ENCODE peak calls at places on chromosomes 13 and 19, in six cellular contexts. N, C, V, L, X and P are unnamed samples.

GRCh38 chr19:19074172-19074905 is 10.5 kb downstream of the SLC25A42 start:
- DNase-seq in X (no peak), N (no peak), V (no peak), C (no peak), L (no peak), P (no peak)

GRCh38 chr13:37109080-37109678 is 3.7 kb upstream of the CSNK1A1L start:
- DNase-seq in N (peak), V (no peak), C (peak), L (peak), X (no peak), P (peak)

GRCh38 chr19:3397266-3398022 is 31.1 kb downstream of the NFIC start:
- DNase-seq in L (peak), N (no peak), C (no peak), X (peak), V (peak), P (no peak)

GRCh38 chr19:45492627-45493470 is 4.0 kb downstream of the RTN2 start:
- DNase-seq in C (peak), V (peak), L (peak), N (no peak), X (peak), P (peak)

GRCh38 chr13:24254151-24254810 is 55.1 kb upstream of the C1QTNF9 start:
- DNase-seq in X (no peak), C (no peak), N (no peak), V (no peak), L (peak), P (peak)

GRCh38 chr19:33577947-33578346 is 43.8 kb upstream of the CHST8 start:
- DNase-seq in L (no peak), N (no peak), C (no peak), V (no peak), X (no peak), P (no peak)

GRCh38 chr13:28248080-28248479 is 109.7 kb downstream of the PAN3 start:
- DNase-seq in N (no peak), L (no peak), X (no peak), V (no peak), C (no peak), P (no peak)

GRCh38 chr13:95343944-95344343 is 42.7 kb upstream of the ABCC4 start:
- DNase-seq in C (no peak), X (no peak), N (no peak), L (no peak), V (no peak), P (no peak)

GRCh38 chr13:105353654-105354053 is 1181.8 kb downstream of the EFNB2 start:
- DNase-seq in L (no peak), V (no peak), C (no peak), N (no peak), X (no peak), P (no peak)

GRCh38 chr13:23510979-23511735 is 59.1 kb upstream of the TNFRSF19 start:
- DNase-seq in N (no peak), C (peak), V (no peak), L (peak), X (no peak), P (no peak)

GRCh38 chr19:35107541-35107939 is 8.1 kb upstream of the FXYD3 start:
- DNase-seq in L (no peak), V (no peak), N (no peak), X (no peak), C (no peak), P (no peak)

GRCh38 chr19:18029617-18030338 is 21.8 kb downstream of the ARRDC2 start:
- DNase-seq in X (no peak), L (peak), N (no peak), C (peak), V (no peak), P (no peak)

GRCh38 chr13:34657716-34658115 is 284.4 kb upstream of the NBEA start:
- DNase-seq in N (no peak), L (peak), C (peak), V (no peak), X (no peak), P (no peak)

GRCh38 chr19:375395-376110 is 31.0 kb upstream of the MIER2 start:
- DNase-seq in L (no peak), N (no peak), C (no peak), X (no peak), V (no peak), P (no peak)

GRCh38 chr13:52599037-52599852 is 43.0 kb upstream of the HNRNPA1L2 start:
- DNase-seq in V (no peak), N (no peak), C (peak), L (no peak), X (no peak), P (no peak)

GRCh38 chr13:114049026-114049425 is 75.2 kb upstream of the C13orf46 start:
- DNase-seq in V (no peak), L (no peak), N (no peak), X (no peak), C (no peak), P (no peak)

GRCh38 chr13:22235285-22235949 is 564.5 kb downstream of the FGF9 start:
- DNase-seq in V (peak), N (no peak), L (no peak), C (peak), X (no peak), P (no peak)

GRCh38 chr13:53198017-53198416 is 169.4 kb downstream of the OLFM4 start:
- DNase-seq in X (no peak), L (no peak), V (no peak), N (no peak), C (no peak), P (no peak)

GRCh38 chr13:94315188-94315587 is 164.3 kb downstream of the DCT start:
- DNase-seq in L (no peak), V (no peak), N (no peak), C (no peak), X (no peak), P (no peak)

GRCh38 chr13:98297043-98297442 is 120.0 kb upstream of the RNF113B start:
- DNase-seq in N (no peak), C (no peak), L (no peak), V (no peak), X (no peak), P (no peak)

GRCh38 chr13:113860579-113861432 is 3.1 kb downstream of the GAS6 start:
- DNase-seq in V (peak), C (no peak), X (peak), L (no peak), N (no peak), P (no peak)

GRCh38 chr13:40648841-40649240 is 17.6 kb downstream of the FOXO1 start:
- DNase-seq in V (no peak), L (no peak), X (no peak), N (no peak), C (no peak), P (no peak)

GRCh38 chr13:114005206-114005720 is 31.4 kb upstream of the C13orf46 start:
- DNase-seq in L (no peak), X (no peak), V (no peak), C (no peak), N (no peak), P (no peak)

GRCh38 chr13:114077938-114078335 is 54.5 kb downstream of the RASA3 start:
- DNase-seq in N (no peak), X (no peak), L (peak), V (no peak), C (peak), P (no peak)

GRCh38 chr13:49497272-49497671 is 1.5 kb downstream of the PHF11 start:
- DNase-seq in L (no peak), X (no peak), C (no peak), N (no peak), V (no peak), P (peak)

GRCh38 chr13:109297628-109298027 is 488.8 kb downstream of the IRS2 start:
- DNase-seq in C (peak), N (no peak), X (no peak), L (peak), V (no peak), P (no peak)

GRCh38 chr19:3249408-3249807 is 24.9 kb downstream of the CELF5 start:
- DNase-seq in N (no peak), L (no peak), V (peak), C (no peak), X (peak), P (no peak)

GRCh38 chr19:35468637-35469036 is 20.6 kb downstream of the FFAR2 start:
- DNase-seq in C (no peak), L (peak), X (no peak), V (peak), N (no peak), P (no peak)

GRCh38 chr19:22144394-22144793 is 52.4 kb downstream of the ZNF676 start:
- DNase-seq in V (no peak), C (peak), L (peak), N (peak), X (peak), P (no peak)

GRCh38 chr19:14475251-14476073 is at the start of gene PTGER1:
- DNase-seq in X (peak), L (peak), N (no peak), V (peak), C (peak), P (peak)

GRCh38 chr19:30722801-30723200 is 350.6 kb downstream of the ZNF536 start:
- DNase-seq in X (no peak), C (no peak), V (no peak), N (no peak), L (no peak), P (no peak)

DNA sequence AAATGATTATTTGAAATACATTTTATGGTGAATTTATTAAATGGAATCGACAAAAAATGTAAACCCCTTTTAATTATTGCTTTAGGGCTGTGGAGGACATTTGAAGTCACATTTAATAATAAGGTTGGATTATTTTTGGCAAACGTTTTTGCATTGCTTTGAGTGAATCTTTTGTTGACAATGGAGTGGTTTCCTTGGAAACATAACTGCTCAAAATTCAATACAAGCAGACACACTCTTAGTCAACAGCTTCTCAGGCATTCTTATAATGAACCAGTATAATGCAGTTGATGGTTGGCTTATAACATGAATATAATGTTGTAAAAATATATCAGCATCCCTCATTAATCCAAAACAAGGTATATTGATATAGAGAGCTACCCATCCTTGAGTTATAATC is 104.6 kb downstream of the DCLK1 start:
- DNase-seq in C (no peak), V (no peak), X (no peak), N (no peak), L (no peak), P (no peak)
- H3K14ac ChIP-seq in C (no peak), V (no peak), X (no peak), N (no peak), L (no peak), P (no peak)

GRCh38 chr13:85313761-85314503 is 485.3 kb downstream of the SLITRK6 start:
- DNase-seq in C (peak), X (no peak), N (no peak), L (peak), V (no peak), P (peak)

GRCh38 chr13:85312071-85312470 is 487.1 kb downstream of the SLITRK6 start:
- DNase-seq in L (peak), N (no peak), C (no peak), V (no peak), X (no peak), P (no peak)

GRCh38 chr13:85314686-85315085 is 484.5 kb downstream of the SLITRK6 start:
- DNase-seq in N (peak), V (no peak), C (no peak), X (no peak), L (no peak), P (no peak)

GRCh38 chr13:85317781-85318180 is 481.4 kb downstream of the SLITRK6 start:
- DNase-seq in X (no peak), V (no peak), C (no peak), N (no peak), L (no peak), P (no peak)

GRCh38 chr13:85316501-85316900 is 482.7 kb downstream of the SLITRK6 start:
- DNase-seq in V (no peak), N (no peak), L (no peak), C (no peak), X (no peak), P (no peak)
- H3K14ac ChIP-seq in V (no peak), N (no peak), L (no peak), C (no peak), X (no peak), P (no peak)

DNA sequence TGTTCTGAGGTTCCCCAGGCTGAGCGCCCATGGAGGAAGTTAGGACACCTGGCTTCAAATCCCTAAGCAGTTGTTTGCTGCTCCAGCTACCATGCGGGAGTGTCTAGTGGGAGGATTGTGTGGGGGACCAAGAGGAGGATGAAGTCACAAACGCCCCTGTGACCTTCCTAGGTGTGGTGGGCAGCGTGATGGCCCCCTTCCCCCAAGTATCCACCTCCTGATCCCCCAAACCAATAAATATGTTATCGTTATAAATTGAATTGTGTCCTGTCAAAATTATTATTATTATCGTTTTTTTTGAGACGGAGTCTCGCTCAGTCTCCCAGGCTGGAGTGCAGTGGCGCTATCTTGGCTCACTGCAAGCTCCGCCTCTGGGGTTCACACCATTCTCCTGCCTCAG is at the start of gene SLC25A41:
- DNase-seq in N (no peak), X (no peak), L (no peak), V (no peak), C (no peak), P (no peak)
- H3K14ac ChIP-seq in N (no peak), X (no peak), L (no peak), V (no peak), C (no peak), P (no peak)

GRCh38 chr13:32687275-32687674 is 101.0 kb downstream of the PDS5B start:
- DNase-seq in V (no peak), L (no peak), C (no peak), X (no peak), N (no peak), P (no peak)
- H3K14ac ChIP-seq in V (no peak), L (no peak), C (no peak), X (no peak), N (no peak), P (no peak)

DNA sequence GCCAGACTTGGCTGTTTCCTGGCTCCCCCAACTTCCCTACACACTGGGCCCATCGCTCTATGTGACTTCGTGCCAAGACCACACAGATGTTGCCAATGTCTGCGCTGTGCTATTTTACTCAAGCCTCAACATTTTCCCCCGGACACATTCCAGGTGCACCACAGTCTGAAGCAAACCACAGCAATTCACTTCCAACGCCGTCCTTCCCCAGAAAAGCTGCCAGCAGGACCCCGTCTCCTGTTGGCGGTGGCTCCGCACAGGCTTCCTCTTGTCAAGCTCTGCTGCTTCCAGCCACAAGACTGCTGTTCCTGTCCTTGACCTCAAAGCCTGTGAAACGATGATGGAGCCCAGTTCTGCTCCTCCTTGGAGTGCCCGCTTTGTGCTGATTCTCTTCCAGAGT is 100.7 kb downstream of the CRYL1 start:
- DNase-seq in L (no peak), X (no peak), C (no peak), N (no peak), V (no peak), P (no peak)
- H3K14ac ChIP-seq in L (peak), X (no peak), C (no peak), N (no peak), V (no peak), P (no peak)

DNA sequence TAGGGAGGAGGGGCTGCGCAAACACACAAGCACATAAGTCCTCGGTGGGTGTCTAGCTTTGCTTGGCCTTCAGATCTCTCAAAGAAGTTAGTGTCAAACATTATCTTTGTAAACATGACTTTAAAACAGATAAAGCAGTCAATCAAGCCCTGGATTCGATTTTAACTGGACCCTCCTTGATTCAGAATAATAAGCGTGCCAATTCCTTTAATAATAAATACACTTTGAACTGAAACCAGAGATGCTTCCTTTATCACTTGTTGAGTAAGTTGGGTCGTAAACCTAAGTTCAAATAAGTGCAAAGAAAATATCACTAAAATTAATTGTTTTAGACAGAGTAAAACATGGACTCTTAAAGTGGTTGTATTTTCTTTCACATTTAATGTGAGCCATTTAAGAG is 30.9 kb downstream of the POU4F1 start:
- DNase-seq in V (no peak), X (no peak), C (no peak), N (no peak), L (no peak), P (no peak)
- H3K14ac ChIP-seq in V (no peak), X (no peak), C (no peak), N (no peak), L (no peak), P (no peak)

GRCh38 chr13:39417643-39418042 is 185.3 kb downstream of the LHFPL6 start:
- DNase-seq in C (peak), N (peak), X (peak), L (peak), V (peak), P (peak)
- H3K14ac ChIP-seq in C (peak), N (no peak), X (no peak), L (no peak), V (no peak), P (no peak)

GRCh38 chr19:50532952-50533351 is 19.2 kb upstream of the ASPDH start:
- DNase-seq in N (no peak), V (no peak), L (no peak), X (no peak), C (no peak), P (no peak)
- H3K14ac ChIP-seq in N (no peak), V (no peak), L (no peak), X (no peak), C (no peak), P (no peak)

DNA sequence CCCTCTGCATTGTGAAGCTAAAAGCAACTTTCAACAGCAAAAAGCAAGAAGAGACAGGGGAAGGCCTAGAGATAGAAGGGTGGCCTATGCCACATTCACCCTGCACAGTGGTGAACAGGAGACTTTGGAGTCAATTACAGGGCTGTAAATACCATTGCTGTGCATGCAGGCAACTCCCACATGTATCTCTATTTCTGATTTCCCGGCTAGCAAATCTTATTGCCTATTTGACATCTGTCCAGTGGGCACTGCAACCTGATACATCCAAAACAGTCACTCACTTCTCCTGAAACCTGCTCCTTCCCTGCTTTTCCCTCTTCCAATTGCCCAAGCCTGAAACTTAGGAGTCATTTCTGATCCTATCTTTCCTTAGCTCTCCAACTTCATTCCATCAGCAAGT is 13.4 kb downstream of the RUBCNL start:
- DNase-seq in V (no peak), N (no peak), L (no peak), C (no peak), X (no peak), P (no peak)
- H3K14ac ChIP-seq in V (no peak), N (no peak), L (no peak), C (no peak), X (no peak), P (no peak)

DNA sequence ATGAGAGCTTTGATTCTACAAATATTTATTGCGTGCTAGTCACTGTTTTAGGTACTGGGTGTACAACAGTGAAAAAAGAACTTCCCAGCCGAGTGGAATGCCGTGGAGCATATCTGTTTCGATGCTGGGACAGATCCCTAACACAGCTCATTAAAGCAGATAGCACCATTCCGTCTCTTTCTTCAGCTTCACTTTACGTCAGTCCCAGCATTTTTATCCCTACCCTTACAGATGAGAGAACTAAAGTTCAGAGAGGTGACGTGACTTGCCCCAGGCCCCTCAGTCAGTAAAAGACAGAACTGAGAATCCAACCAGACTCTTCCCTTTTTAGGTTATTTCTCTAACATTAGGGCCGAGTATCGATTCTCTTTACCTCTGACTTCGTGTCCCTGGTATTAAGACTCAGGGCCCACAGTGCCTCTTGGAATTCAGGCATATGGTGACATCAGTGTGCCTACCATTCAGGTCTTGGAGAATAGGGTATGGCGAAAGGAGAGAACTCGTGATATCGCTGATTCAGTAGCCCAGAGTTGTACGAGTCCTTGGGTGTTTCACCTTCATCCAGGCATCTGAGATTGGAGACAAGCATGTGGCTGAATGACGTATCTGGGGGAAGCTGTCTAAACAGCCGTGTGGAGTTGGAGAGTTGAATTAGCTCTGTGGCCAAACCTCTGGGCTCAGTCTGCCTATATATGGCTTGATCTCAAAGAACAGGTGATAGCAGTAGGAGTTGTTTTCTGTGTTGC is 27.1 kb downstream of the ACTN4 start:
- DNase-seq in N (no peak), V (no peak), C (peak), L (peak), X (no peak), P (peak)
- H3K14ac ChIP-seq in N (no peak), V (peak), C (peak), L (peak), X (no peak), P (peak)